ENCODE peak calls at places on chromosomes 7 and 10, in seven cellular contexts. One of them, this sample, is unnamed.

GRCh38 chr10:113187066-113187777 is 237.2 kb downstream of the TCF7L2 start:
- DNase-seq in COR-L47: no peak
- DNase-seq in kidney epithelial cell: no peak
- DNase-seq in AG09319: no peak
- DNase-seq in NCI-H510A treated with DMSO at 0.1 percent for 48 hours: no peak
- DNase-seq in amniotic epithelial cell: peak
- DNase-seq in KG1: no peak
- DNase-seq in this sample: no peak

GRCh38 chr10:104045151-104046089 is 40.3 kb downstream of the COL17A1 start:
- DNase-seq in COR-L47: peak
- DNase-seq in kidney epithelial cell: no peak
- DNase-seq in AG09319: no peak
- DNase-seq in NCI-H510A treated with DMSO at 0.1 percent for 48 hours: peak
- DNase-seq in amniotic epithelial cell: peak
- DNase-seq in KG1: no peak
- DNase-seq in this sample: peak

GRCh38 chr10:96614515-96614914 is 27.7 kb upstream of the TM9SF3 start:
- DNase-seq in COR-L47: peak
- DNase-seq in kidney epithelial cell: peak
- DNase-seq in AG09319: peak
- DNase-seq in NCI-H510A treated with DMSO at 0.1 percent for 48 hours: peak
- DNase-seq in amniotic epithelial cell: peak
- DNase-seq in KG1: no peak
- DNase-seq in this sample: peak

GRCh38 chr7:33258561-33258960 is 129.2 kb downstream of the BBS9 start:
- DNase-seq in COR-L47: no peak
- DNase-seq in kidney epithelial cell: no peak
- DNase-seq in AG09319: no peak
- DNase-seq in NCI-H510A treated with DMSO at 0.1 percent for 48 hours: no peak
- DNase-seq in amniotic epithelial cell: peak
- DNase-seq in KG1: no peak
- DNase-seq in this sample: no peak

GRCh38 chr10:84783386-84783785 is 455.0 kb downstream of the CCSER2 start:
- DNase-seq in COR-L47: peak
- DNase-seq in kidney epithelial cell: peak
- DNase-seq in AG09319: no peak
- DNase-seq in NCI-H510A treated with DMSO at 0.1 percent for 48 hours: peak
- DNase-seq in amniotic epithelial cell: peak
- DNase-seq in KG1: peak
- DNase-seq in this sample: no peak

GRCh38 chr10:117519366-117519765 is 23.2 kb upstream of the EMX2 start:
- DNase-seq in COR-L47: no peak
- DNase-seq in kidney epithelial cell: no peak
- DNase-seq in AG09319: no peak
- DNase-seq in NCI-H510A treated with DMSO at 0.1 percent for 48 hours: no peak
- DNase-seq in amniotic epithelial cell: no peak
- DNase-seq in KG1: no peak
- DNase-seq in this sample: no peak

GRCh38 chr7:158494162-158494586 is 93.4 kb downstream of the PTPRN2 start:
- DNase-seq in COR-L47: peak
- DNase-seq in kidney epithelial cell: no peak
- DNase-seq in AG09319: no peak
- DNase-seq in NCI-H510A treated with DMSO at 0.1 percent for 48 hours: no peak
- DNase-seq in amniotic epithelial cell: no peak
- DNase-seq in KG1: no peak
- DNase-seq in this sample: no peak

GRCh38 chr7:49398730-49399129 is 374.7 kb upstream of the VWC2 start:
- DNase-seq in COR-L47: no peak
- DNase-seq in kidney epithelial cell: peak
- DNase-seq in AG09319: no peak
- DNase-seq in NCI-H510A treated with DMSO at 0.1 percent for 48 hours: no peak
- DNase-seq in amniotic epithelial cell: no peak
- DNase-seq in KG1: no peak
- DNase-seq in this sample: no peak

GRCh38 chr10:124267231-124267885 is 151.4 kb downstream of the OAT start:
- DNase-seq in COR-L47: no peak
- DNase-seq in kidney epithelial cell: no peak
- DNase-seq in AG09319: no peak
- DNase-seq in NCI-H510A treated with DMSO at 0.1 percent for 48 hours: no peak
- DNase-seq in amniotic epithelial cell: no peak
- DNase-seq in KG1: no peak
- DNase-seq in this sample: peak

GRCh38 chr7:44565097-44565794 is 8.5 kb downstream of the DDX56 start:
- DNase-seq in COR-L47: peak
- DNase-seq in kidney epithelial cell: no peak
- DNase-seq in AG09319: no peak
- DNase-seq in NCI-H510A treated with DMSO at 0.1 percent for 48 hours: peak
- DNase-seq in amniotic epithelial cell: peak
- DNase-seq in KG1: peak
- DNase-seq in this sample: no peak

GRCh38 chr10:48792687-48793096 is 108.0 kb downstream of the WDFY4 start:
- DNase-seq in COR-L47: no peak
- DNase-seq in kidney epithelial cell: no peak
- DNase-seq in AG09319: peak
- DNase-seq in NCI-H510A treated with DMSO at 0.1 percent for 48 hours: no peak
- DNase-seq in amniotic epithelial cell: peak
- DNase-seq in KG1: peak
- DNase-seq in this sample: peak